ENCODE peak calls at places on chromosomes 12 and 14, in six cellular contexts. One of them, this sample, is unnamed.

GRCh38 chr12:63294327-63294632 is 143.3 kb upstream of the AVPR1A start:
- DNase-seq in effector memory CD4-positive, alpha-beta T cell: no peak
- DNase-seq in kidney epithelial cell: peak
- DNase-seq in neuronal stem cell: no peak
- DNase-seq in PC-9: peak
- DNase-seq in adipocyte: peak
- DNase-seq in this sample: no peak

GRCh38 chr14:68250950-68251765 is 431.6 kb downstream of the RAD51B start:
- DNase-seq in kidney epithelial cell: no peak
- DNase-seq in PC-9: no peak
- DNase-seq in adipocyte: no peak
- DNase-seq in effector memory CD4-positive, alpha-beta T cell: no peak
- DNase-seq in neuronal stem cell: no peak
- DNase-seq in this sample: no peak

GRCh38 chr12:53042607-53043454 is 7.0 kb upstream of the TNS2 start:
- DNase-seq in PC-9: no peak
- DNase-seq in effector memory CD4-positive, alpha-beta T cell: no peak
- DNase-seq in kidney epithelial cell: no peak
- DNase-seq in adipocyte: no peak
- DNase-seq in neuronal stem cell: no peak
- DNase-seq in this sample: no peak

GRCh38 chr12:46926536-46926935 is 100.7 kb upstream of the SLC38A4 start:
- DNase-seq in effector memory CD4-positive, alpha-beta T cell: no peak
- DNase-seq in PC-9: no peak
- DNase-seq in kidney epithelial cell: no peak
- DNase-seq in adipocyte: no peak
- DNase-seq in neuronal stem cell: no peak
- DNase-seq in this sample: no peak

GRCh38 chr14:91482278-91483023 is 27.7 kb downstream of the PPP4R3A start:
- DNase-seq in neuronal stem cell: no peak
- DNase-seq in kidney epithelial cell: no peak
- DNase-seq in effector memory CD4-positive, alpha-beta T cell: no peak
- DNase-seq in adipocyte: peak
- DNase-seq in PC-9: no peak
- DNase-seq in this sample: no peak

GRCh38 chr12:95195122-95195521 is 22.1 kb downstream of the FGD6 start:
- DNase-seq in adipocyte: no peak
- DNase-seq in PC-9: no peak
- DNase-seq in neuronal stem cell: no peak
- DNase-seq in kidney epithelial cell: no peak
- DNase-seq in effector memory CD4-positive, alpha-beta T cell: no peak
- DNase-seq in this sample: no peak

GRCh38 chr12:5798242-5799015 is 146.6 kb downstream of the ANO2 start:
- DNase-seq in kidney epithelial cell: no peak
- DNase-seq in adipocyte: no peak
- DNase-seq in neuronal stem cell: no peak
- DNase-seq in effector memory CD4-positive, alpha-beta T cell: no peak
- DNase-seq in PC-9: no peak
- DNase-seq in this sample: no peak

GRCh38 chr12:12228402-12228801 is 38.4 kb downstream of the LRP6 start:
- DNase-seq in adipocyte: no peak
- DNase-seq in PC-9: no peak
- DNase-seq in effector memory CD4-positive, alpha-beta T cell: no peak
- DNase-seq in neuronal stem cell: no peak
- DNase-seq in kidney epithelial cell: no peak
- DNase-seq in this sample: no peak

GRCh38 chr12:11542599-11542998 is 106.9 kb upstream of the ETV6 start:
- DNase-seq in adipocyte: no peak
- DNase-seq in neuronal stem cell: no peak
- DNase-seq in PC-9: no peak
- DNase-seq in effector memory CD4-positive, alpha-beta T cell: no peak
- DNase-seq in kidney epithelial cell: no peak
- DNase-seq in this sample: no peak

GRCh38 chr12:91182664-91183455 is at the start of gene DCN:
- DNase-seq in adipocyte: peak
- DNase-seq in kidney epithelial cell: no peak
- DNase-seq in neuronal stem cell: no peak
- DNase-seq in effector memory CD4-positive, alpha-beta T cell: no peak
- DNase-seq in PC-9: no peak
- DNase-seq in this sample: no peak
- H3K4me3 ChIP-seq in adipocyte: peak
- H3K4me3 ChIP-seq in kidney epithelial cell: peak
- H3K4me3 ChIP-seq in neuronal stem cell: no peak
- H3K4me3 ChIP-seq in effector memory CD4-positive, alpha-beta T cell: no peak
- H3K4me3 ChIP-seq in PC-9: no peak
- H3K4me3 ChIP-seq in this sample: no peak

DNA sequence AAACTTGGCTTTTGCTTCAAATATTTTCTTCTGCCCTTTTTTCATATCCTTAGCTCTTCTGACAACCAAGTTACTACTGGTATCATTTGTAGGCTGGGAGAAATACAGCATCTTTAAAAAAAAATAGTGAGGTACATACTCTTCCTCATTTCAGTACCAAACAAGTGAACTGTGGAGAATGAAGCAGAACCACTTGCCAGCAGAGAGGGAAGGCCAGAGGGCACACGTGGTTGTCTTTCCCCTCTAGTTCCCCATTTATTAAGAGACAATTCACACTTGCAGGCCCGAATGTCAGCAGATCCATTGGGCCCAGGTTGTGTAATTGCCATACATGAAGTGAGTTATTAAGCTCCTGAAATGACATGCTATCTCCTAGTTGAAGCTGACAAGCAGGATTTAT is 3.2 kb downstream of the SUSD6 start:
- DNase-seq in adipocyte: no peak
- DNase-seq in PC-9: no peak
- DNase-seq in kidney epithelial cell: no peak
- DNase-seq in effector memory CD4-positive, alpha-beta T cell: no peak
- DNase-seq in neuronal stem cell: no peak
- DNase-seq in this sample: peak
- H3K4me3 ChIP-seq in adipocyte: no peak
- H3K4me3 ChIP-seq in PC-9: no peak
- H3K4me3 ChIP-seq in kidney epithelial cell: no peak
- H3K4me3 ChIP-seq in effector memory CD4-positive, alpha-beta T cell: no peak
- H3K4me3 ChIP-seq in neuronal stem cell: no peak
- H3K4me3 ChIP-seq in this sample: no peak

DNA sequence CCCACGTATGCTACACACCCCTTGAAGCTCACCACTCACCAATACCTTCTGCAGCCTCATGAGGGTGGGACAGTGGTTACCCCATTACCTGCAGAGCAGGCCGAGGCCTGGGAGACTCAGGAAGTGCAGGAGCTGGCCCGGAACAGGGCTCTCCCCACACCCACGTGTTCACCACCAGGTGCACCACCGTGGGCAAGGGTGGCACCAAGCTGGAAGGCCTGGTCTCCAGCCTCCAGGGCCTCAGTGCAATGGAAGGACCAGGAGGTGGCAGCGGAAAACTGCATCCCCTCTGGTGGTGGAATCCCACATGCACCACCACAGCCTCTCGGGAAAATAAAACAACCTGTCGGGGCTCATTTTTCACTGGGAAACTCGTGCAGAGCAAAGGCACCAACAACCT is 36.4 kb downstream of the ITPK1 start:
- DNase-seq in neuronal stem cell: no peak
- DNase-seq in kidney epithelial cell: no peak
- DNase-seq in effector memory CD4-positive, alpha-beta T cell: no peak
- DNase-seq in PC-9: no peak
- DNase-seq in adipocyte: peak
- DNase-seq in this sample: no peak
- H3K4me3 ChIP-seq in neuronal stem cell: no peak
- H3K4me3 ChIP-seq in kidney epithelial cell: no peak
- H3K4me3 ChIP-seq in effector memory CD4-positive, alpha-beta T cell: no peak
- H3K4me3 ChIP-seq in PC-9: no peak
- H3K4me3 ChIP-seq in adipocyte: peak
- H3K4me3 ChIP-seq in this sample: no peak

GRCh38 chr12:50188280-50188781 is 21.2 kb upstream of the CERS5 start:
- DNase-seq in kidney epithelial cell: no peak
- DNase-seq in neuronal stem cell: no peak
- DNase-seq in effector memory CD4-positive, alpha-beta T cell: no peak
- DNase-seq in adipocyte: no peak
- DNase-seq in PC-9: no peak
- DNase-seq in this sample: no peak

GRCh38 chr12:50190859-50191258 is 23.7 kb upstream of the CERS5 start:
- DNase-seq in effector memory CD4-positive, alpha-beta T cell: no peak
- DNase-seq in kidney epithelial cell: no peak
- DNase-seq in PC-9: no peak
- DNase-seq in adipocyte: no peak
- DNase-seq in neuronal stem cell: no peak
- DNase-seq in this sample: no peak

GRCh38 chr12:50186667-50187066 is 19.5 kb upstream of the CERS5 start:
- DNase-seq in neuronal stem cell: no peak
- DNase-seq in kidney epithelial cell: no peak
- DNase-seq in adipocyte: peak
- DNase-seq in PC-9: no peak
- DNase-seq in effector memory CD4-positive, alpha-beta T cell: no peak
- DNase-seq in this sample: no peak

GRCh38 chr12:50187084-50187900 is 20.1 kb upstream of the CERS5 start:
- DNase-seq in neuronal stem cell: no peak
- DNase-seq in adipocyte: peak
- DNase-seq in effector memory CD4-positive, alpha-beta T cell: no peak
- DNase-seq in kidney epithelial cell: no peak
- DNase-seq in PC-9: no peak
- DNase-seq in this sample: no peak

GRCh38 chr12:50188875-50189575 is 21.9 kb upstream of the CERS5 start:
- DNase-seq in adipocyte: no peak
- DNase-seq in effector memory CD4-positive, alpha-beta T cell: no peak
- DNase-seq in kidney epithelial cell: no peak
- DNase-seq in PC-9: no peak
- DNase-seq in neuronal stem cell: no peak
- DNase-seq in this sample: no peak
- H3K4me3 ChIP-seq in adipocyte: no peak
- H3K4me3 ChIP-seq in effector memory CD4-positive, alpha-beta T cell: peak
- H3K4me3 ChIP-seq in kidney epithelial cell: no peak
- H3K4me3 ChIP-seq in PC-9: no peak
- H3K4me3 ChIP-seq in neuronal stem cell: no peak
- H3K4me3 ChIP-seq in this sample: no peak

GRCh38 chr14:95144849-95145248 is 12.5 kb downstream of the DICER1 start:
- DNase-seq in PC-9: no peak
- DNase-seq in adipocyte: no peak
- DNase-seq in effector memory CD4-positive, alpha-beta T cell: no peak
- DNase-seq in neuronal stem cell: no peak
- DNase-seq in kidney epithelial cell: no peak
- DNase-seq in this sample: no peak
- H3K4me3 ChIP-seq in PC-9: no peak
- H3K4me3 ChIP-seq in adipocyte: no peak
- H3K4me3 ChIP-seq in effector memory CD4-positive, alpha-beta T cell: no peak
- H3K4me3 ChIP-seq in neuronal stem cell: no peak
- H3K4me3 ChIP-seq in kidney epithelial cell: no peak
- H3K4me3 ChIP-seq in this sample: no peak

This sample was measured in HL-60.